ENCODE peak calls at places on chromosomes 7 and 10, in ten cellular contexts. U is MM.1S, C is ovary, M is IMR-90, Q is mammary epithelial cell, T is cardiac muscle cell, L is heart right ventricle, Y is neural progenitor cell, K is fibroblast of lung, V is colonic mucosa. E is an unnamed sample.

GRCh38 chr10:69844698-69845097 is 43.0 kb downstream of the COL13A1 start:
- DNase-seq in U (no peak), C (no peak), M (no peak), Q (no peak), T (no peak), L (no peak), Y (no peak), K (no peak), V (no peak), E (peak; percentile 56)

GRCh38 chr10:404341-404740 is 269.1 kb downstream of the ZMYND11 start:
- DNase-seq in U (no peak), C (no peak), M (peak; percentile 93), Q (no peak), T (no peak), L (no peak), Y (no peak), K (peak; percentile 83), V (peak; percentile 4), E (no peak)

GRCh38 chr10:108204528-108205313 is 1040.2 kb upstream of the SORCS1 start:
- DNase-seq in U (peak; percentile 51), C (no peak), M (no peak), Q (peak; percentile 55), T (peak; percentile 76), L (no peak), Y (peak; percentile 78), K (peak; percentile 1), V (no peak), E (peak; percentile 60)

GRCh38 chr10:34804306-34804705 is 10.8 kb downstream of the PARD3 start:
- DNase-seq in U (no peak), C (no peak), M (peak; percentile 10), Q (peak; percentile 65), T (no peak), L (no peak), Y (no peak), K (peak; percentile 61), V (no peak), E (no peak)

GRCh38 chr10:76205361-76205760 is 773.9 kb downstream of the LRMDA start:
- DNase-seq in U (no peak), C (no peak), M (no peak), Q (peak; percentile 5), T (no peak), L (no peak), Y (no peak), K (no peak), V (no peak), E (no peak)

GRCh38 chr7:69748530-69748929 is 150.3 kb downstream of the AUTS2 start:
- DNase-seq in U (no peak), C (no peak), M (no peak), Q (no peak), T (no peak), L (no peak), Y (no peak), K (peak; percentile 31), V (no peak), E (no peak)

GRCh38 chr10:8835453-8836167 is 781.1 kb downstream of the GATA3 start:
- DNase-seq in U (no peak), C (no peak), M (no peak), Q (peak; percentile 41), T (peak; percentile 3), L (no peak), Y (no peak), K (no peak), V (no peak), E (no peak)

GRCh38 chr10:35639021-35639521 is 3.0 kb downstream of the FZD8 start:
- DNase-seq in U (no peak), C (no peak), M (no peak), Q (no peak), T (peak; percentile 60), L (no peak), Y (peak; percentile 66), K (no peak), V (no peak), E (no peak)

GRCh38 chr10:16919076-16919972 is 102.1 kb upstream of the RSU1 start:
- DNase-seq in U (no peak), C (no peak), M (peak; percentile 2), Q (no peak), T (no peak), L (no peak), Y (no peak), K (no peak), V (no peak), E (no peak)

GRCh38 chr7:461453-462172 is 58.0 kb downstream of the PDGFA start:
- DNase-seq in U (no peak), C (no peak), M (no peak), Q (no peak), T (no peak), L (no peak), Y (no peak), K (peak; percentile 41), V (no peak), E (no peak)

GRCh38 chr10:28807760-28808613 is 130.7 kb downstream of the BAMBI start:
- DNase-seq in U (no peak), C (peak; percentile 60), M (peak; percentile 34), Q (no peak), T (peak; percentile 76), L (no peak), Y (no peak), K (peak; percentile 32), V (no peak), E (peak; percentile 11)

GRCh38 chr10:69693886-69694285 is 63.8 kb downstream of the FAM241B start:
- DNase-seq in U (no peak), C (no peak), M (no peak), Q (no peak), T (no peak), L (no peak), Y (no peak), K (no peak), V (no peak), E (no peak)

GRCh38 chr10:42960491-42961155 is 116.2 kb upstream of the RET start:
- DNase-seq in U (no peak), C (no peak), M (peak; percentile 37), Q (peak; percentile 59), T (no peak), L (peak; percentile 19), Y (no peak), K (peak; percentile 14), V (peak; percentile 9), E (no peak)

GRCh38 chr10:102628451-102628911 is 15.8 kb upstream of the TRIM8 start:
- DNase-seq in U (no peak), C (peak; percentile 64), M (no peak), Q (peak; percentile 53), T (no peak), L (peak; percentile 81), Y (no peak), K (peak; percentile 58), V (no peak), E (no peak)

GRCh38 chr7:131212114-131212513 is 115.6 kb upstream of the MKLN1 start:
- DNase-seq in U (no peak), C (no peak), M (peak; percentile 43), Q (no peak), T (peak; percentile 55), L (no peak), Y (peak; percentile 69), K (no peak), V (no peak), E (no peak)

GRCh38 chr10:28326516-28327493 is 23.9 kb upstream of the MPP7 start:
- DNase-seq in U (no peak), C (peak; percentile 36), M (peak; percentile 63), Q (peak; percentile 14), T (peak; percentile 96), L (peak; percentile 81), Y (no peak), K (peak; percentile 89), V (no peak), E (peak; percentile 7)

DNA sequence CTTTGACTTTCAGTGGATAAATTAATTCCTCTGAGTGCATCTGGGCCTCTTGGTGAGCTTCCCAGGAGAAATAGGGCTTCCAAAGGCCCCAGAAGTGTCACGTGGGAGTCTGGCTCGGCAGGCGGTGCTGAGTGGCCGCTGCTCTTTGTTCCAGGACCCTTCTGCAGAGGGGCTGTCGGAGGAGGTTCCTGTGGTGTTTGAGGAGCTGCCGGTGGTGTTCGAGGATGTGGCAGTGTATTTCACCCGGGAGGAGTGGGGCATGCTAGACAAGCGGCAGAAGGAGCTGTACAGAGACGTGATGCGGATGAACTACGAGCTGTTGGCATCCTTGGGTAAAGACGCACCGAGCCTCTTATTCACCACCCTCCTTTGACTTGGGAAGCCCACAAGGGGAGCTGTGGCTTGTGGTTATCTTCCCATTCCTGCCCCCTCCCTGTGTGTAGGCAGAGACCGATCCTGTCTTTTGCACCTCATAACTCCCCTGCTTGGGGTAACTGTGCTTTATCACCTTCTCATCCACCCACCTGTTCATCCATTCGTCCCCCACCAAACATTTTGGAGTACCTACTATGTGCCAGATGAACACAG is 11.9 kb downstream of the ZNF862 start:
- DNase-seq in U (no peak), C (no peak), M (no peak), Q (no peak), T (no peak), L (no peak), Y (no peak), K (peak; percentile 59), V (no peak), E (no peak)
- TF ChIP-seq CTCF in U (no peak), C (no peak), M (no peak), Q (no peak), T (no peak), L (no peak), Y (no peak), K (no peak), V (no peak), E (peak; percentile 27)

DNA sequence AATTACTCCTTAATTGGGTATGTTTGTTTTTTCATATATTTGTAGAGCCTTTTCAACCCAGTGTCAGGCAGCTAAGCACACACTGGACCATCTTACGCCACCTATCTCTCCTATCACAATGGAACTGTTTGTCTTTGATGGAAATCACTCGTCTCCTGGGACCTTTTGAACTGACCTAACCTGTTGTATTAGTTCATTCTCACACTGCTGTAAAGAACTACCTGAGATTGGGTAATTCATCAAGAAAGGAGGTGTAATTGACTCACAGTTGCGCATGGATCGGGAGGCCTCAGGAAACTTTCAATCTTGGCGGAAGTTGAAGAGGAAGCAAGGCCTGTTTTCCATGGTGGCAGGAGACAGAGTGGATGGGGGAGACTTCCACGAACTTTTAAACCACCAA is 182.0 kb downstream of the TCERG1L start:
- DNase-seq in U (no peak), C (no peak), M (no peak), Q (no peak), T (no peak), L (no peak), Y (no peak), K (no peak), V (no peak), E (no peak)
- H3K9me3 ChIP-seq in U (no peaks in the 10 kb centered on the region), C (no peaks in the 10 kb centered on the region), M (peaks cover 43% of the 10 kb centered on the region), Q (peaks cover 40% of the 10 kb centered on the region), T (no peaks in the 10 kb centered on the region), L (no peaks in the 10 kb centered on the region), Y (no peaks in the 10 kb centered on the region), K (no peaks in the 10 kb centered on the region), V (no peaks in the 10 kb centered on the region), E (no peaks in the 10 kb centered on the region)

GRCh38 chr7:28411876-28412662 is at the start of gene CREB5:
- DNase-seq in U (no peak), C (no peak), M (peak; percentile 42), Q (no peak), T (peak; percentile 43), L (peak; percentile 29), Y (peak; percentile 72), K (no peak), V (no peak), E (no peak)
- TF ChIP-seq CTCF in U (no peak), C (no peak), M (peak; percentile 14), Q (peak; percentile 18), T (peak; percentile 39), L (no peak), Y (peak; percentile 56), K (no peak), V (no peak), E (peak; percentile 12)

DNA sequence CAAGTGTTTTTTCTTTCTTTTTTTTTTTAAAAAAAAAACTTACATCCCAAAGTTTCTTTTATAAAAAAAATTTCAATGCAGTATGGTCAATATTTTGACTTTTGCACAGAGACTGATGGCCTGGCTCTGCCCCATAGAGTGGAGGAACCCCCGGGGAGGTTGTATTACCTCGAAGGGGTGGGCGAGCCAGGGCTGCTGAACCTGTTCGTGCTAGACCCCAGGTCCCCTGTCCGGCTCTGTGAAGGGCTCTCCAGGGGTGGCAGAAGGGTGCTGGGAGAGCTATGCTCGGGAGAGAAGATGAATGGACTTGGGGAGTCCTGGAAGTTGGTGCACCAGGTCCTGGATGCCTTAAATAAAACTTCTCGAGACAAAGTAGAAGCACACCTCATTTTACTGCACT is 446.4 kb upstream of the KLF6 start:
- DNase-seq in U (no peak), C (no peak), M (no peak), Q (no peak), T (no peak), L (no peak), Y (no peak), K (no peak), V (no peak), E (no peak)
- H3K9me3 ChIP-seq in U (no peaks in the 10 kb centered on the region), C (no peaks in the 10 kb centered on the region), M (peaks cover 9% of the 10 kb centered on the region), Q (no peaks in the 10 kb centered on the region), T (no peaks in the 10 kb centered on the region), L (peaks cover 11% of the 10 kb centered on the region), Y (no peaks in the 10 kb centered on the region), K (no peaks in the 10 kb centered on the region), V (no peaks in the 10 kb centered on the region), E (no peaks in the 10 kb centered on the region)

E was measured in WERI-Rb-1.